ENCODE peak calls at places on chromosomes 7 and 10, in ten cellular contexts. Z is cardiac muscle cell; V is transverse colon; N is kidney epithelial cell; J is Panc1; C is cardiac fibroblast; K is BJ; R is AG04450; H is left ventricle myocardium inferior; Q is CD8-positive, alpha-beta T cell. G is an unnamed sample.

GRCh38 chr7:155230169-155230593 is 67.5 kb upstream of the INSIG1 start:
- DNase-seq in N (peak; percentile 99), Z (peak; percentile 75), Q (no peak), H (peak; percentile 46), R (peak; percentile 94), V (no peak), C (peak; percentile 76), J (peak; percentile 89), K (peak; percentile 94), G (peak; percentile 97)

GRCh38 chr7:76294344-76295024 is 8.0 kb upstream of the HSPB1 start:
- DNase-seq in Q (no peak), J (no peak), R (peak; percentile 83), H (peak; percentile 98), K (peak; percentile 71), Z (peak; percentile 98), N (peak; percentile 75), V (peak; percentile 96), C (peak; percentile 98), G (peak; percentile 98)

GRCh38 chr10:76491216-76491615 is 1059.8 kb downstream of the LRMDA start:
- DNase-seq in H (no peak), R (no peak), J (no peak), Z (peak; percentile 70), C (peak; percentile 69), V (no peak), N (no peak), Q (no peak), K (no peak), G (peak; percentile 69)

GRCh38 chr7:152643979-152644559 is 31.9 kb downstream of the XRCC2 start:
- DNase-seq in R (no peak), Q (no peak), N (no peak), J (no peak), H (no peak), C (no peak), K (no peak), Z (no peak), V (no peak), G (no peak)

GRCh38 chr10:113945075-113945686 is 90.7 kb downstream of the NHLRC2 start:
- DNase-seq in C (peak; percentile 34), H (no peak), K (no peak), Q (no peak), Z (peak; percentile 36), N (peak; percentile 45), R (no peak), J (no peak), V (peak; percentile 67), G (peak; percentile 71)

GRCh38 chr7:74002474-74003017 is 25.4 kb upstream of the ELN start:
- DNase-seq in R (peak; percentile 68), N (peak; percentile 54), K (peak; percentile 68), Q (no peak), H (peak; percentile 46), J (no peak), Z (peak; percentile 68), C (peak; percentile 69), V (peak; percentile 67), G (peak; percentile 78)

GRCh38 chr7:142948603-142949002 is 9.3 kb downstream of the LLCFC1 start:
- DNase-seq in Z (no peak), Q (no peak), R (no peak), N (no peak), C (no peak), K (no peak), V (no peak), H (no peak), J (no peak), G (no peak)

GRCh38 chr7:3399858-3400257 is 98.8 kb downstream of the SDK1 start:
- DNase-seq in J (no peak), C (no peak), V (no peak), H (no peak), K (no peak), N (no peak), Q (no peak), R (no peak), Z (peak; percentile 12), G (no peak)

GRCh38 chr10:117541909-117542705 is 439 bp upstream of the EMX2 start:
- DNase-seq in V (no peak), R (no peak), C (peak; percentile 71), J (no peak), K (peak; percentile 13), Q (no peak), Z (peak; percentile 75), N (peak; percentile 92), H (no peak), G (peak; percentile 23)

GRCh38 chr7:47556511-47557180 is 25.3 kb downstream of the TNS3 start:
- DNase-seq in K (no peak), C (no peak), J (no peak), Q (no peak), Z (no peak), V (no peak), H (no peak), N (no peak), R (no peak), G (no peak)

GRCh38 chr7:11228515-11228914 is 254.8 kb downstream of the PHF14 start:
- DNase-seq in R (no peak), Q (no peak), J (no peak), N (no peak), C (peak; percentile 72), H (peak; percentile 82), K (no peak), Z (peak; percentile 77), V (peak; percentile 67), G (peak; percentile 22)

GRCh38 chr10:58579011-58579655 is 66.5 kb downstream of the BICC1 start:
- DNase-seq in Z (no peak), V (no peak), H (no peak), R (no peak), K (no peak), Q (no peak), J (no peak), N (no peak), C (no peak), G (no peak)

GRCh38 chr7:86932038-86932512 is 127.4 kb downstream of the ELAPOR2 start:
- DNase-seq in C (peak; percentile 94), H (no peak), V (no peak), N (no peak), Z (peak; percentile 94), K (peak; percentile 91), Q (no peak), R (no peak), J (no peak), G (peak; percentile 56)

GRCh38 chr7:123975049-123975448 is 50.0 kb downstream of the SPAM1 start:
- DNase-seq in N (no peak), Z (no peak), V (no peak), Q (no peak), R (no peak), H (no peak), C (no peak), K (no peak), J (no peak), G (no peak)

GRCh38 chr10:32197423-32197822 is 141.2 kb upstream of the KIF5B start:
- DNase-seq in Q (no peak), N (no peak), C (no peak), R (no peak), K (no peak), J (no peak), H (no peak), V (no peak), Z (no peak), G (no peak)

GRCh38 chr10:49417311-49418052 is 21.6 kb upstream of the DRGX start:
- DNase-seq in K (no peak), H (no peak), J (no peak), N (no peak), R (no peak), V (no peak), C (no peak), Z (no peak), Q (no peak), G (no peak)
- TF ChIP-seq CTCF in K (no peak), H (no peak), J (no peak), N (no peak), R (no peak), V (no peak), C (no peak), Z (no peak), Q (no peak), G (no peak)

GRCh38 chr7:1502845-1503244 is 1.3 kb downstream of the INTS1 start:
- DNase-seq in J (no peak), R (no peak), Z (no peak), N (no peak), K (no peak), Q (no peak), H (no peak), V (no peak), C (no peak), G (no peak)
- H3K4me3 ChIP-seq in J (peak overlapping the region; percentile 99), R (peak overlapping the region; percentile 84), Z (peak overlapping the region; percentile 80), N (peak overlapping the region; percentile 79), K (peak overlapping the region; percentile 96), Q (peak overlapping the region; percentile 82), H (peak overlapping the region; percentile 99), V (no peak overlapping the region), C (peak overlapping the region; percentile 92), G (no peak overlapping the region)

DNA sequence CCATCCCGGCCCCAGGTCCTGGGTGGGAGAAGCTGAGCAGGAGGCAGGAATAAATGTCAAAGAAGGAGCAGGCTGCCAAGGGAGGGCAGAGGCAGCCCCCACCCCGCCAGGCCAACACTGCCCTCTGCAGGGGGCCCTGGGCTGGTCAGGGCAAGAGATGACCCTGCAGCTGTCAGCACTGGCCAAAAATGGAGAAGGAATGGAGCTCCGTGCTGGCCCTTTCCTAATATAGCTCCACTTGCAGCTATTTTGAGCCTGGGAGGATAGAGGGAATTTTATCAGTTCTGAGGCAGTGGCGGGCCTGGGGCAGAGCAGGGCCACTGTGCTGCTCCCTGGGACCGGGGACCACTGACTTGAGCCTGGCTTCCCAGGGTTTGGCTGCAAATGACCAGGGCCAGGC is 16.0 kb downstream of the LDB3 start:
- DNase-seq in J (no peak), C (peak; percentile 50), Z (peak; percentile 41), N (no peak), H (peak; percentile 71), K (peak; percentile 4), V (peak; percentile 29), R (no peak), Q (no peak), G (no peak)
- TF ChIP-seq CTCF in J (no peak), C (peak; percentile 41), Z (peak; percentile 42), N (peak; percentile 42), H (peak; percentile 69), K (peak; percentile 75), V (no peak), R (peak; percentile 60), Q (no peak), G (peak; percentile 39)

DNA sequence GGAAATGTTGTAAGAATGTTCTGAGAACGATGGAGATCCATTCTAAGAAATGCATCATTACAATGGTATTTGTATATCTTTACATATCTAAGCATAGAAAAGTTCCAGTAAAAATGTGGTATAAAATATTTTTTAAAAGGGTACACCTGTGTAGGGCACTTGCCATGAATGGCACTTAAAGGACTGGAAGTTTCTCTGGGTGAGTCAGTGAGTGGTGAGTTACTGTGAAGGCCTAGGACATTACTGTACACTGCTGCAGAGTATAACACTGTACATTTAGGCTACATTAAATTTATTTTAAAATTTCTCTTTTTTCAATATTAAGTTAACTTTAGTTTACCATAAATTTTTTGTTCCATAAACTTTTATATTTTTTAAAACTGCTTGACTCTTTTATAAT is 282.6 kb downstream of the BMPER start:
- DNase-seq in K (no peak), H (no peak), J (no peak), R (no peak), C (no peak), N (no peak), Q (no peak), Z (no peak), V (no peak), G (no peak)
- H3K4me3 ChIP-seq in K (no peak overlapping the region), H (no peak overlapping the region), J (no peak overlapping the region), R (no peak overlapping the region), C (no peak overlapping the region), N (no peak overlapping the region), Q (no peak overlapping the region), Z (no peak overlapping the region), V (no peak overlapping the region), G (no peak overlapping the region)